ENCODE peak calls at places on chromosome 18, in four cellular contexts. G is fibroblast of lung, T is AG09309, J is GM13977. D is an unnamed sample.

GRCh38 chr18:63147010-63147409 is 172.6 kb downstream of the BCL2 start:
- DNase-seq in G (no peak), T (no peak), J (no peak), D (no peak)

GRCh38 chr18:35376393-35376741 is 770 bp downstream of the ZNF396 start:
- DNase-seq in G (no peak), T (no peak), J (peak), D (peak)

GRCh38 chr18:43526436-43527150 is 249.3 kb upstream of the SYT4 start:
- DNase-seq in G (peak), T (no peak), J (no peak), D (no peak)

GRCh38 chr18:79805926-79806487 is 8.3 kb downstream of the KCNG2 start:
- DNase-seq in G (no peak), T (no peak), J (no peak), D (no peak)

GRCh38 chr18:78416853-78417252 is 562.8 kb upstream of the SALL3 start:
- DNase-seq in G (no peak), T (no peak), J (no peak), D (no peak)

GRCh38 chr18:5197032-5197434 is at the start of gene AKAIN1:
- DNase-seq in G (peak), T (no peak), J (peak), D (peak)

GRCh38 chr18:47992266-47992665 is 61.8 kb upstream of the SMAD2 start:
- DNase-seq in G (no peak), T (no peak), J (no peak), D (no peak)

GRCh38 chr18:36758623-36759022 is 70.2 kb downstream of the TPGS2 start:
- DNase-seq in G (no peak), T (no peak), J (no peak), D (no peak)

GRCh38 chr18:40851014-40851429 is 1104.0 kb upstream of the PIK3C3 start:
- DNase-seq in G (peak), T (no peak), J (no peak), D (no peak)

GRCh38 chr18:13406770-13407169 is 188.2 kb downstream of the LDLRAD4 start:
- DNase-seq in G (no peak), T (no peak), J (no peak), D (no peak)

GRCh38 chr18:47817017-47817911 is 113.2 kb downstream of the SMAD2 start:
- DNase-seq in G (no peak), T (no peak), J (no peak), D (no peak)

GRCh38 chr18:33231474-33232317 is 208.8 kb downstream of the CCDC178 start:
- DNase-seq in G (peak), T (no peak), J (peak), D (peak)

GRCh38 chr18:70221156-70221910 is 15.8 kb upstream of the RTTN start:
- DNase-seq in G (no peak), T (no peak), J (no peak), D (no peak)

GRCh38 chr18:38006541-38006940 is 440.9 kb upstream of the CELF4 start:
- DNase-seq in G (no peak), T (no peak), J (no peak), D (no peak)

GRCh38 chr18:44423826-44424225 is 256.9 kb upstream of the SETBP1 start:
- DNase-seq in G (no peak), T (no peak), J (no peak), D (no peak)

GRCh38 chr18:63366270-63366990 is 576 bp downstream of the KDSR start:
- DNase-seq in G (peak), T (no peak), J (peak), D (peak)

GRCh38 chr18:58491773-58492752 is 136.8 kb downstream of the ALPK2 start:
- DNase-seq in G (no peak), T (no peak), J (no peak), D (no peak)

GRCh38 chr18:51988277-51988676 is 351.7 kb upstream of the DCC start:
- DNase-seq in G (no peak), T (no peak), J (no peak), D (no peak)

GRCh38 chr18:9535430-9535972 is 60.2 kb downstream of the RALBP1 start:
- DNase-seq in G (peak), T (peak), J (no peak), D (no peak)

GRCh38 chr18:79888016-79888415 is 63.4 kb downstream of the SLC66A2 start:
- DNase-seq in G (no peak), T (no peak), J (no peak), D (no peak)

GRCh38 chr18:73758446-73758845 is 389.2 kb downstream of the FBXO15 start:
- DNase-seq in G (no peak), T (no peak), J (no peak), D (no peak)

GRCh38 chr18:78741381-78742340 is 238.0 kb upstream of the SALL3 start:
- DNase-seq in G (no peak), T (no peak), J (no peak), D (no peak)

GRCh38 chr18:58135806-58136331 is 91.8 kb downstream of the NEDD4L start:
- DNase-seq in G (peak), T (peak), J (peak), D (peak)

GRCh38 chr18:7822435-7823425 is 255.6 kb downstream of the PTPRM start:
- DNase-seq in G (peak), T (no peak), J (no peak), D (no peak)

GRCh38 chr18:10912790-10913560 is 236.4 kb downstream of the PIEZO2 start:
- DNase-seq in G (peak), T (no peak), J (no peak), D (no peak)

GRCh38 chr18:8778824-8779223 is 73.5 kb downstream of the MTCL1 start:
- DNase-seq in G (no peak), T (no peak), J (no peak), D (no peak)

GRCh38 chr18:55354795-55355194 is 233.2 kb downstream of the TCF4 start:
- DNase-seq in G (peak), T (no peak), J (no peak), D (no peak)

GRCh38 chr18:13260114-13260926 is 41.8 kb downstream of the LDLRAD4 start:
- DNase-seq in G (no peak), T (no peak), J (no peak), D (no peak)

DNA sequence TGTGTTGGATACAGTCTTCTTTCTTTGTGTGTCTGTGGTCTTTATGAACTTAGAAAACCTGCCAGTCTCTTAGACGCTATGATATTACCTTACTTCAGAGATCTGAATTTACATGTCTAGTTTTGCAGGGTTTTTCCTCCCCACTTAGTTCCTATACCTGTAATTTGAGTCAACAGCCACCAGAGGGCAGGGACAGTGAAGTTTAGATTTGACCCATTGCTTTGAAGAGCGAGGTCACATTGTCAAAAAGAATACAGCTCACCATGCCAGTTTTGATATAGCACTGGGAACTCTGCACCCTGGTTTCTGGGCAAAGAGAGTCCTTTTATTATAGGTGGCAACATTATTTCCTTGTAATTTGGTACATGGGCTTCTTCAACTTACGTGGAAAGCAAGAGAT is 102.3 kb downstream of the MAPK4 start:
- DNase-seq in G (no peak), T (no peak), J (peak), D (peak)
- TF ChIP-seq CTCF in G (no peak), T (peak), J (peak), D (peak)

DNA sequence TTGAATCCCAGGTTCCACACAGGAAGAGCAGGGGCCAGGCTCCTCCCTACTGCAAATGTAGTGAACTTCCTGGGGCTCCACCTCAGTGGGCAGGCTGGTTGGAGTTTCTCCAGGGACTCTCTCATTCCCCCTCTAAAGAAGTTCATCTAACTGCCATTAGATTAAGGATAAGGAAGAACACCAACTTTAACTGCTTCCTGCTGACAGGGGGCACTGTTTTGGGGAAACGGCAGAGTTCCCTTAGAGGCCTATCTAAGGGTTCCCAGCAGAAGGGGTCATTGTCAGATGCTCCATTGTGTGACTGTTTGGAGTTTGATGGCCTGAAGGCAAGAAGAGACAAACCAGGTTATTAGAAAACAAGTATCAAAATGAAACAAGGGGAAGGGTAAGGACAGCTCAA is 2159.7 kb upstream of the PIK3C3 start:
- DNase-seq in G (no peak), T (no peak), J (no peak), D (no peak)
- TF ChIP-seq CTCF in G (no peak), T (no peak), J (no peak), D (no peak)

GRCh38 chr18:42268793-42269192 is 313.8 kb downstream of the PIK3C3 start:
- DNase-seq in G (peak), T (no peak), J (no peak), D (no peak)

GRCh38 chr18:42275949-42276730 is 321.1 kb downstream of the PIK3C3 start:
- DNase-seq in G (no peak), T (no peak), J (no peak), D (no peak)

GRCh38 chr18:42275138-42275535 is 320.1 kb downstream of the PIK3C3 start:
- DNase-seq in G (no peak), T (no peak), J (no peak), D (no peak)

GRCh38 chr18:42271656-42272355 is 316.8 kb downstream of the PIK3C3 start:
- DNase-seq in G (no peak), T (no peak), J (no peak), D (no peak)

DNA sequence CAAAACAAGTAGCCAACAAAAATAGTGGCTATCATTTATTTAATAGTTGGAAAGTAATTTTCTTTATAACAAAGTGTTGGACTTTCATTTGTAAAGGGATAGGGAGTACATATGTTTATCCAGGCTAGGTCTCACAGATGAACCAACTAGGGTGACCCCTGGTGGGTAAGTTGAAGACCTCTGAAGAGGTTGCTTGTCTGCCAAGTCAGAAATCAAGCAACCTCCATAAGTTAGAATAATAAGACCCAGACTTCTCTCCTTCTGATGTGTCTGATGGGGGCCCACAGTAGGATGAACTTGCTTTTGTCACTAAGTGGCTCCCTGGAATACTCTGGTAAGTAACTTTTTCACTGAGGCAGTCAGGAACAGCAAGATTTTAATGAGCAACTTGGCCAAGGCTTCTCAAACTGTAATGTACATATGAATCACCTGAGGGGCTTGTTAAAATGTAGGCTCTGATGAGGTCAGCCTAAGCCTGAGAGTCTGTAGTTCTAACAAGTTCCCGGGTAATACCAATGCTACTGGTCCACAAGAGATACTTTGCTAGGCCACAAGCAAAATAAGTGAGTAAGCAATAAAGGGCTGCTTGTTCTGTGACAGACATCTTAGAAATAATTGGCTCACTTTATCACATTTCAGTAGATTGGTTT is 319.6 kb downstream of the PIK3C3 start:
- DNase-seq in G (peak), T (no peak), J (peak), D (peak)
- TF ChIP-seq CTCF in G (no peak), T (peak), J (peak), D (peak)

GRCh38 chr18:6376433-6377229 is 38.1 kb downstream of the L3MBTL4 start:
- DNase-seq in G (no peak), T (no peak), J (no peak), D (no peak)
- TF ChIP-seq CTCF in G (no peak), T (no peak), J (no peak), D (no peak)

D was measured in GM10248.